ENCODE peak calls at places on chromosomes 5 and 9, in ten cellular contexts. One of them, this sample, is unnamed.
A peak's percentile ranks its signal among the peaks of the same experiment; 100 is the strongest.

GRCh38 chr9:35526087-35526801 is 36.3 kb downstream of the RUSC2 start:
- DNase-seq in AG04450: no peak
- DNase-seq in heart left ventricle: no peak
- DNase-seq in CD4-positive, alpha-beta T cell: no peak
- DNase-seq in kidney: no peak
- DNase-seq in stomach: no peak
- DNase-seq in foreskin keratinocyte: no peak
- DNase-seq in CD8-positive, alpha-beta T cell: no peak
- DNase-seq in PC-3: peak; percentile 13
- DNase-seq in sigmoid colon: no peak
- DNase-seq in this sample: no peak

GRCh38 chr5:3116366-3116765 is 364.9 kb upstream of the IRX2 start:
- DNase-seq in CD8-positive, alpha-beta T cell: no peak
- DNase-seq in sigmoid colon: no peak
- DNase-seq in CD4-positive, alpha-beta T cell: no peak
- DNase-seq in foreskin keratinocyte: no peak
- DNase-seq in AG04450: no peak
- DNase-seq in kidney: peak; percentile 50
- DNase-seq in heart left ventricle: no peak
- DNase-seq in PC-3: no peak
- DNase-seq in stomach: no peak
- DNase-seq in this sample: no peak

GRCh38 chr5:926416-927171 is 33.9 kb downstream of the TRIP13 start:
- DNase-seq in heart left ventricle: no peak
- DNase-seq in CD4-positive, alpha-beta T cell: no peak
- DNase-seq in stomach: no peak
- DNase-seq in sigmoid colon: peak; percentile 71
- DNase-seq in foreskin keratinocyte: peak; percentile 9
- DNase-seq in AG04450: no peak
- DNase-seq in PC-3: no peak
- DNase-seq in CD8-positive, alpha-beta T cell: no peak
- DNase-seq in kidney: no peak
- DNase-seq in this sample: peak; percentile 34

GRCh38 chr9:133089271-133089671 is 27.5 kb downstream of the CEL start:
- DNase-seq in CD4-positive, alpha-beta T cell: no peak
- DNase-seq in heart left ventricle: no peak
- DNase-seq in sigmoid colon: no peak
- DNase-seq in CD8-positive, alpha-beta T cell: no peak
- DNase-seq in kidney: no peak
- DNase-seq in PC-3: no peak
- DNase-seq in AG04450: no peak
- DNase-seq in foreskin keratinocyte: no peak
- DNase-seq in stomach: no peak
- DNase-seq in this sample: no peak

GRCh38 chr5:3535414-3536211 is 60.0 kb upstream of the IRX1 start:
- DNase-seq in CD8-positive, alpha-beta T cell: no peak
- DNase-seq in PC-3: no peak
- DNase-seq in sigmoid colon: no peak
- DNase-seq in stomach: no peak
- DNase-seq in kidney: no peak
- DNase-seq in AG04450: no peak
- DNase-seq in CD4-positive, alpha-beta T cell: no peak
- DNase-seq in foreskin keratinocyte: no peak
- DNase-seq in heart left ventricle: no peak
- DNase-seq in this sample: no peak

GRCh38 chr5:127294829-127295228 is 4.2 kb downstream of the MEGF10 start:
- DNase-seq in sigmoid colon: no peak
- DNase-seq in PC-3: no peak
- DNase-seq in stomach: no peak
- DNase-seq in heart left ventricle: no peak
- DNase-seq in CD8-positive, alpha-beta T cell: no peak
- DNase-seq in CD4-positive, alpha-beta T cell: no peak
- DNase-seq in foreskin keratinocyte: no peak
- DNase-seq in AG04450: no peak
- DNase-seq in kidney: no peak
- DNase-seq in this sample: no peak

GRCh38 chr9:8287501-8287900 is 487.9 kb upstream of the DMAC1 start:
- DNase-seq in sigmoid colon: no peak
- DNase-seq in kidney: no peak
- DNase-seq in CD8-positive, alpha-beta T cell: no peak
- DNase-seq in foreskin keratinocyte: no peak
- DNase-seq in AG04450: no peak
- DNase-seq in CD4-positive, alpha-beta T cell: no peak
- DNase-seq in heart left ventricle: no peak
- DNase-seq in stomach: no peak
- DNase-seq in PC-3: no peak
- DNase-seq in this sample: no peak

GRCh38 chr9:104589611-104590010 is 9.6 kb downstream of the OR13C5 start:
- DNase-seq in heart left ventricle: no peak
- DNase-seq in sigmoid colon: no peak
- DNase-seq in PC-3: no peak
- DNase-seq in CD8-positive, alpha-beta T cell: no peak
- DNase-seq in stomach: no peak
- DNase-seq in kidney: no peak
- DNase-seq in AG04450: no peak
- DNase-seq in foreskin keratinocyte: no peak
- DNase-seq in CD4-positive, alpha-beta T cell: no peak
- DNase-seq in this sample: no peak

GRCh38 chr5:112921833-112922817 is at the start of gene REEP5:
- DNase-seq in foreskin keratinocyte: peak; percentile 50
- DNase-seq in sigmoid colon: peak; percentile 90
- DNase-seq in CD8-positive, alpha-beta T cell: peak; percentile 84
- DNase-seq in stomach: peak; percentile 88
- DNase-seq in heart left ventricle: peak; percentile 88
- DNase-seq in PC-3: peak; percentile 78
- DNase-seq in kidney: peak; percentile 96
- DNase-seq in CD4-positive, alpha-beta T cell: peak; percentile 72
- DNase-seq in AG04450: no peak
- DNase-seq in this sample: peak; percentile 88

GRCh38 chr5:112923148-112923917 is 1.3 kb upstream of the REEP5 start:
- DNase-seq in stomach: no peak
- DNase-seq in PC-3: no peak
- DNase-seq in heart left ventricle: no peak
- DNase-seq in CD8-positive, alpha-beta T cell: peak; percentile 32
- DNase-seq in foreskin keratinocyte: no peak
- DNase-seq in AG04450: no peak
- DNase-seq in CD4-positive, alpha-beta T cell: no peak
- DNase-seq in sigmoid colon: no peak
- DNase-seq in kidney: peak; percentile 13
- DNase-seq in this sample: no peak

GRCh38 chr5:112921031-112921832 is 795 bp downstream of the REEP5 start:
- DNase-seq in CD4-positive, alpha-beta T cell: peak; percentile 18
- DNase-seq in kidney: peak; percentile 89
- DNase-seq in CD8-positive, alpha-beta T cell: peak; percentile 57
- DNase-seq in stomach: peak; percentile 73
- DNase-seq in heart left ventricle: peak; percentile 74
- DNase-seq in PC-3: peak; percentile 63
- DNase-seq in sigmoid colon: peak; percentile 84
- DNase-seq in AG04450: no peak
- DNase-seq in foreskin keratinocyte: peak; percentile 55
- DNase-seq in this sample: peak; percentile 77

GRCh38 chr5:112918679-112919078 is 3.3 kb downstream of the REEP5 start:
- DNase-seq in CD8-positive, alpha-beta T cell: no peak
- DNase-seq in CD4-positive, alpha-beta T cell: no peak
- DNase-seq in kidney: no peak
- DNase-seq in AG04450: no peak
- DNase-seq in stomach: no peak
- DNase-seq in PC-3: no peak
- DNase-seq in sigmoid colon: no peak
- DNase-seq in foreskin keratinocyte: no peak
- DNase-seq in heart left ventricle: no peak
- DNase-seq in this sample: no peak

GRCh38 chr5:112923988-112924387 is 2.0 kb upstream of the REEP5 start:
- DNase-seq in stomach: no peak
- DNase-seq in heart left ventricle: no peak
- DNase-seq in AG04450: no peak
- DNase-seq in kidney: peak; percentile 31
- DNase-seq in foreskin keratinocyte: no peak
- DNase-seq in CD4-positive, alpha-beta T cell: no peak
- DNase-seq in PC-3: no peak
- DNase-seq in sigmoid colon: no peak
- DNase-seq in CD8-positive, alpha-beta T cell: no peak
- DNase-seq in this sample: no peak
- H3K27ac ChIP-seq in stomach: no peak overlapping the region
- H3K27ac ChIP-seq in heart left ventricle: no peak overlapping the region
- H3K27ac ChIP-seq in AG04450: no peak overlapping the region
- H3K27ac ChIP-seq in kidney: no peak overlapping the region
- H3K27ac ChIP-seq in foreskin keratinocyte: no peak overlapping the region
- H3K27ac ChIP-seq in CD4-positive, alpha-beta T cell: no peak overlapping the region
- H3K27ac ChIP-seq in PC-3: no peak overlapping the region
- H3K27ac ChIP-seq in sigmoid colon: no peak overlapping the region
- H3K27ac ChIP-seq in CD8-positive, alpha-beta T cell: peak overlapping the region; percentile 31
- H3K27ac ChIP-seq in this sample: no peak overlapping the region

GRCh38 chr5:66168226-66168625 is 24.1 kb downstream of the SREK1 start:
- DNase-seq in CD8-positive, alpha-beta T cell: no peak
- DNase-seq in stomach: no peak
- DNase-seq in foreskin keratinocyte: no peak
- DNase-seq in PC-3: no peak
- DNase-seq in CD4-positive, alpha-beta T cell: no peak
- DNase-seq in sigmoid colon: no peak
- DNase-seq in heart left ventricle: no peak
- DNase-seq in AG04450: no peak
- DNase-seq in kidney: no peak
- DNase-seq in this sample: no peak

GRCh38 chr5:66169534-66169933 is 25.4 kb downstream of the SREK1 start:
- DNase-seq in PC-3: peak; percentile 22
- DNase-seq in stomach: no peak
- DNase-seq in CD4-positive, alpha-beta T cell: no peak
- DNase-seq in heart left ventricle: no peak
- DNase-seq in foreskin keratinocyte: no peak
- DNase-seq in sigmoid colon: no peak
- DNase-seq in AG04450: no peak
- DNase-seq in CD8-positive, alpha-beta T cell: no peak
- DNase-seq in kidney: no peak
- DNase-seq in this sample: no peak

GRCh38 chr5:66174338-66174737 is 30.2 kb downstream of the SREK1 start:
- DNase-seq in AG04450: no peak
- DNase-seq in kidney: no peak
- DNase-seq in heart left ventricle: no peak
- DNase-seq in CD4-positive, alpha-beta T cell: no peak
- DNase-seq in stomach: no peak
- DNase-seq in foreskin keratinocyte: no peak
- DNase-seq in PC-3: peak; percentile 21
- DNase-seq in sigmoid colon: no peak
- DNase-seq in CD8-positive, alpha-beta T cell: no peak
- DNase-seq in this sample: no peak

GRCh38 chr5:66170196-66170919 is 26.3 kb downstream of the SREK1 start:
- DNase-seq in stomach: no peak
- DNase-seq in kidney: no peak
- DNase-seq in AG04450: no peak
- DNase-seq in PC-3: no peak
- DNase-seq in CD8-positive, alpha-beta T cell: no peak
- DNase-seq in foreskin keratinocyte: no peak
- DNase-seq in heart left ventricle: no peak
- DNase-seq in sigmoid colon: no peak
- DNase-seq in CD4-positive, alpha-beta T cell: no peak
- DNase-seq in this sample: no peak

GRCh38 chr5:66171349-66172344 is 27.5 kb downstream of the SREK1 start:
- DNase-seq in CD4-positive, alpha-beta T cell: peak; percentile 34
- DNase-seq in CD8-positive, alpha-beta T cell: peak; percentile 67
- DNase-seq in sigmoid colon: no peak
- DNase-seq in heart left ventricle: no peak
- DNase-seq in stomach: no peak
- DNase-seq in kidney: no peak
- DNase-seq in foreskin keratinocyte: peak; percentile 39
- DNase-seq in PC-3: peak; percentile 46
- DNase-seq in AG04450: no peak
- DNase-seq in this sample: peak; percentile 51
- TF ChIP-seq CTCF in CD4-positive, alpha-beta T cell: peak; percentile 69
- TF ChIP-seq CTCF in CD8-positive, alpha-beta T cell: peak; percentile 66
- TF ChIP-seq CTCF in sigmoid colon: no peak
- TF ChIP-seq CTCF in heart left ventricle: peak; percentile 67
- TF ChIP-seq CTCF in stomach: peak; percentile 43
- TF ChIP-seq CTCF in kidney: peak; percentile 45
- TF ChIP-seq CTCF in foreskin keratinocyte: peak; percentile 76
- TF ChIP-seq CTCF in PC-3: peak; percentile 48
- TF ChIP-seq CTCF in AG04450: peak; percentile 59
- TF ChIP-seq CTCF in this sample: peak; percentile 77

DNA sequence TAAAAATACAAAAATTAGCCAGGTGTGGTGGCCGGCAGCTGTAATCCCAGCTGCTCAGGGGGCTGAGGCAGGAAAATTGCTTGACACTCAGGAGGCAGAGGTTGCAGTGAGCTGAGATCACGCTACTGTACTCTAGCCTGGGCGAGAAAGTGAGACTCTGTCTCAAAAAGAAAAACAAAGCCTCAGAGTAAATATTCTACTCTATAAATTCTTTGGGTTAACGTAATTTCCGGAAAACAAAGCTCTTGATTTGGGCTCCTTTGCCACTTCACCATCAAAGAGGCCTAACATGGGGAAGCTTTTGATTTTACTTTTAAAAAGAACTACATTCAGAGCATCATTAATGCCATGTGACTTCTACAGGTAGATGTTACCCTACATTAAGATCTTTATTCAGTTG is 103.1 kb downstream of the SERINC5 start:
- DNase-seq in PC-3: no peak
- DNase-seq in foreskin keratinocyte: no peak
- DNase-seq in stomach: no peak
- DNase-seq in AG04450: no peak
- DNase-seq in heart left ventricle: no peak
- DNase-seq in kidney: no peak
- DNase-seq in CD8-positive, alpha-beta T cell: no peak
- DNase-seq in CD4-positive, alpha-beta T cell: no peak
- DNase-seq in sigmoid colon: no peak
- DNase-seq in this sample: no peak
- H3K27ac ChIP-seq in PC-3: no peak overlapping the region
- H3K27ac ChIP-seq in foreskin keratinocyte: no peak overlapping the region
- H3K27ac ChIP-seq in stomach: no peak overlapping the region
- H3K27ac ChIP-seq in AG04450: no peak overlapping the region
- H3K27ac ChIP-seq in heart left ventricle: no peak overlapping the region
- H3K27ac ChIP-seq in kidney: no peak overlapping the region
- H3K27ac ChIP-seq in CD8-positive, alpha-beta T cell: peak overlapping the region; percentile 64
- H3K27ac ChIP-seq in CD4-positive, alpha-beta T cell: peak overlapping the region; percentile 68
- H3K27ac ChIP-seq in sigmoid colon: no peak overlapping the region
- H3K27ac ChIP-seq in this sample: no peak overlapping the region

GRCh38 chr5:15600035-15600434 is 100.1 kb downstream of the FBXL7 start:
- DNase-seq in foreskin keratinocyte: no peak
- DNase-seq in stomach: no peak
- DNase-seq in CD4-positive, alpha-beta T cell: no peak
- DNase-seq in sigmoid colon: no peak
- DNase-seq in heart left ventricle: no peak
- DNase-seq in AG04450: no peak
- DNase-seq in kidney: no peak
- DNase-seq in CD8-positive, alpha-beta T cell: no peak
- DNase-seq in PC-3: no peak
- DNase-seq in this sample: no peak

GRCh38 chr5:15604986-15605385 is 105.0 kb downstream of the FBXL7 start:
- DNase-seq in sigmoid colon: no peak
- DNase-seq in AG04450: no peak
- DNase-seq in CD8-positive, alpha-beta T cell: no peak
- DNase-seq in CD4-positive, alpha-beta T cell: no peak
- DNase-seq in stomach: no peak
- DNase-seq in heart left ventricle: no peak
- DNase-seq in foreskin keratinocyte: no peak
- DNase-seq in kidney: no peak
- DNase-seq in PC-3: no peak
- DNase-seq in this sample: no peak

GRCh38 chr5:15598294-15598902 is 98.4 kb downstream of the FBXL7 start:
- DNase-seq in kidney: no peak
- DNase-seq in PC-3: peak; percentile 23
- DNase-seq in CD8-positive, alpha-beta T cell: no peak
- DNase-seq in heart left ventricle: no peak
- DNase-seq in CD4-positive, alpha-beta T cell: no peak
- DNase-seq in stomach: no peak
- DNase-seq in sigmoid colon: no peak
- DNase-seq in foreskin keratinocyte: no peak
- DNase-seq in AG04450: no peak
- DNase-seq in this sample: no peak

GRCh38 chr5:15601274-15601673 is 101.3 kb downstream of the FBXL7 start:
- DNase-seq in AG04450: no peak
- DNase-seq in kidney: no peak
- DNase-seq in heart left ventricle: no peak
- DNase-seq in sigmoid colon: no peak
- DNase-seq in PC-3: no peak
- DNase-seq in foreskin keratinocyte: no peak
- DNase-seq in stomach: no peak
- DNase-seq in CD4-positive, alpha-beta T cell: no peak
- DNase-seq in CD8-positive, alpha-beta T cell: no peak
- DNase-seq in this sample: no peak

DNA sequence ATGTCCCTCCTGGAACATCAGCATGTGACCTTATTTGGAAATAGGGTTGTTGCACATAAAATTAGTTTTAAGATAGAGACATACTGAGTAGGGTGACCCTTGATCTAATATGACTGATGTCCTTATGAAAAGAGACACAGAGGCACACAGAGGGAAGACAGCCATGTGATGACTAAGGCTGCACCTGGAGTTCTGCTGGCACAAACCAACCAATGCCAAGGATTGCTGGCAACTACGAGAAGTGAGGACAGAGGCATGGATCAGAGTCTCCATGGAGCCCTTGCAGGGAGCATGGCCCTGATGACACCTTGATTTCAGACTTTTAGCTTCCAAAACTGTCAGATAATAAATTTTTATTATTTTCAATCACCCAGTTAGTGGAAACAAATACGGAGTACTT is 101.9 kb downstream of the FBXL7 start:
- DNase-seq in stomach: no peak
- DNase-seq in sigmoid colon: no peak
- DNase-seq in CD4-positive, alpha-beta T cell: no peak
- DNase-seq in AG04450: no peak
- DNase-seq in PC-3: no peak
- DNase-seq in heart left ventricle: no peak
- DNase-seq in kidney: no peak
- DNase-seq in CD8-positive, alpha-beta T cell: no peak
- DNase-seq in foreskin keratinocyte: no peak
- DNase-seq in this sample: no peak
- TF ChIP-seq CTCF in stomach: no peak
- TF ChIP-seq CTCF in sigmoid colon: no peak
- TF ChIP-seq CTCF in CD4-positive, alpha-beta T cell: no peak
- TF ChIP-seq CTCF in AG04450: no peak
- TF ChIP-seq CTCF in PC-3: no peak
- TF ChIP-seq CTCF in heart left ventricle: no peak
- TF ChIP-seq CTCF in kidney: no peak
- TF ChIP-seq CTCF in CD8-positive, alpha-beta T cell: no peak
- TF ChIP-seq CTCF in foreskin keratinocyte: no peak
- TF ChIP-seq CTCF in this sample: no peak

This sample was measured in RWPE1.